ENCODE peak calls at places on chromosomes 11 and 22, in six cellular contexts. Q is WERI-Rb-1, J is osteocyte, R is NCI-H345, V is kidney epithelial cell, B is germinal center. M is an unnamed sample.

GRCh38 chr11:28542556-28542955 is 434.4 kb downstream of the METTL15 start:
- DNase-seq in V (no peak), R (no peak), B (no peak), Q (no peak), J (no peak), M (no peak)

GRCh38 chr11:66986178-66986545 is 11.1 kb downstream of the C11orf86 start:
- DNase-seq in B (no peak), R (no peak), V (no peak), Q (no peak), J (no peak), M (no peak)

GRCh38 chr22:38862375-38863329 is 9.4 kb downstream of the CBX6 start:
- DNase-seq in Q (no peak), V (no peak), J (no peak), B (no peak), R (no peak), M (no peak)

GRCh38 chr11:6268811-6269210 is 9.2 kb downstream of the CCKBR start:
- DNase-seq in R (no peak), V (no peak), B (no peak), J (no peak), Q (no peak), M (no peak)

GRCh38 chr11:19742595-19743292 is 30.1 kb downstream of the NAV2 start:
- DNase-seq in Q (peak), J (peak), B (peak), V (no peak), R (peak), M (peak)

GRCh38 chr11:13030857-13031256 is 21.7 kb downstream of the RASSF10 start:
- DNase-seq in V (no peak), R (peak), B (no peak), Q (no peak), J (no peak), M (no peak)

GRCh38 chr11:101428918-101429317 is 154.9 kb downstream of the TRPC6 start:
- DNase-seq in V (no peak), J (no peak), Q (no peak), B (no peak), R (no peak), M (no peak)

GRCh38 chr22:21775061-21775460 is 39.5 kb upstream of the YPEL1 start:
- DNase-seq in V (peak), J (no peak), B (no peak), Q (no peak), R (no peak), M (peak)

GRCh38 chr22:39028281-39028680 is 7.4 kb downstream of the APOBEC3D start:
- DNase-seq in R (no peak), B (no peak), J (no peak), Q (no peak), V (no peak), M (no peak)

GRCh38 chr11:130904380-130904779 is 11.9 kb downstream of the SNX19 start:
- DNase-seq in B (peak), Q (no peak), J (no peak), R (no peak), V (no peak), M (no peak)